ENCODE peak calls at places on chromosomes 3 and 15, in six cellular contexts. F is suprapubic skin, C is lung, P is mesendoderm, Z is tibial artery, E is body of pancreas. N is an unnamed sample. For H3K27me3, the result is how much of the 10 kb centered on the place peaks cover.

GRCh38 chr3:134093906-134094305 is 64.2 kb upstream of the SLCO2A1 start:
- DNase-seq in F (no peak), C (no peak), P (no peak), Z (no peak), E (no peak), N (no peak)

GRCh38 chr3:100630664-100631063 is 21.3 kb downstream of the ADGRG7 start:
- DNase-seq in F (no peak), C (no peak), P (peak), Z (no peak), E (no peak), N (no peak)

GRCh38 chr3:55518451-55518850 is 31.3 kb upstream of the WNT5A start:
- DNase-seq in F (no peak), C (no peak), P (no peak), Z (no peak), E (no peak), N (no peak)

GRCh38 chr3:89380006-89380405 is 272.6 kb downstream of the EPHA3 start:
- DNase-seq in F (no peak), C (no peak), P (no peak), Z (no peak), E (no peak), N (no peak)

GRCh38 chr15:31268911-31269784 is 57.5 kb upstream of the KLF13 start:
- DNase-seq in F (peak), C (peak), P (no peak), Z (peak), E (no peak), N (peak)

GRCh38 chr15:25863067-25863967 is at the start of gene ATP10A:
- DNase-seq in F (no peak), C (no peak), P (peak), Z (peak), E (no peak), N (no peak)

GRCh38 chr3:188635258-188636038 is 481.5 kb downstream of the LPP start:
- DNase-seq in F (no peak), C (no peak), P (peak), Z (no peak), E (no peak), N (no peak)

GRCh38 chr15:78182336-78182700 is 33.2 kb downstream of the IDH3A start:
- DNase-seq in F (no peak), C (no peak), P (no peak), Z (no peak), E (no peak), N (peak)

GRCh38 chr3:197465996-197466549 is 89.7 kb downstream of the BDH1 start:
- DNase-seq in F (no peak), C (no peak), P (no peak), Z (no peak), E (peak), N (no peak)

GRCh38 chr3:46901591-46902187 is 24.2 kb downstream of the PTH1R start:
- DNase-seq in F (no peak), C (no peak), P (no peak), Z (peak), E (no peak), N (peak)

GRCh38 chr3:83934208-83935150 is 1024.3 kb upstream of the CADM2 start:
- DNase-seq in F (no peak), C (no peak), P (peak), Z (no peak), E (no peak), N (peak)

DNA sequence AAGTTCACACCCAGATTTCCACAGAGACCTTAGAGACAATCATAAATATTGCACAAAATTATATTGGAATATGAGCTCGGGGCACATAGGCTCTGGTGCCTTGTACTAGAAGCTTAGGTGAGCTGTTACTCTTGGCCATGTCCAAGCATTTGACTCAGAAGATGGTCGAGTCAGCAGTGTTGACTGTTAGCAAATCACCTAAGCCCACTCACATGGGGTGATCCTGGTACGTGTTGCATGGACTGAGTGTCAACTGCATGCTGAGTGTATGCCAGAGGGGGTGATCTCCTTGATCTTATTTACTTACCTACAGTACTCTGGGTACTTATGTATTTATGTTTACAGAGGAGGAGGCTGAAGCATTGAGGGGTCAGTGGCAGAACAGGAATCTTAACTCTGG is 14.0 kb downstream of the SMAD3 start:
- DNase-seq in F (no peak), C (no peak), P (no peak), Z (no peak), E (no peak), N (no peak)
- H3K4me3 ChIP-seq in F (no peak), C (no peak), P (no peak), Z (no peak), E (no peak), N (no peak)

GRCh38 chr3:194137314-194138097 is 1.6 kb downstream of the HES1 start:
- DNase-seq in F (peak), C (peak), P (peak), Z (peak), E (peak), N (no peak)

GRCh38 chr3:194138732-194139084 is 2.8 kb downstream of the HES1 start:
- DNase-seq in F (no peak), C (no peak), P (no peak), Z (no peak), E (no peak), N (no peak)

GRCh38 chr3:194139085-194139976 is 3.4 kb downstream of the HES1 start:
- DNase-seq in F (no peak), C (no peak), P (peak), Z (no peak), E (peak), N (peak)

GRCh38 chr3:194136519-194137313 is 768 bp downstream of the HES1 start:
- DNase-seq in F (peak), C (peak), P (peak), Z (peak), E (peak), N (no peak)

DNA sequence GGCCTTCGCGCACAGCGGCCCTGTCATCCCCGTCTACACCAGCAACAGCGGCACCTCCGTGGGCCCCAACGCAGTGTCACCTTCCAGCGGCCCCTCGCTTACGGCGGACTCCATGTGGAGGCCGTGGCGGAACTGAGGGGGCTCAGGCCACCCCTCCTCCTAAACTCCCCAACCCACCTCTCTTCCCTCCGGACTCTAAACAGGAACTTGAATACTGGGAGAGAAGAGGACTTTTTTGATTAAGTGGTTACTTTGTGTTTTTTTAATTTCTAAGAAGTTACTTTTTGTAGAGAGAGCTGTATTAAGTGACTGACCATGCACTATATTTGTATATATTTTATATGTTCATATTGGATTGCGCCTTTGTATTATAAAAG is 2.1 kb downstream of the HES1 start:
- DNase-seq in F (peak), C (no peak), P (no peak), Z (no peak), E (no peak), N (no peak)
- H3K27me3 ChIP-seq in F (under half), C (under half), P (under half), Z (under half), E (under half), N (under half)

GRCh38 chr3:169666079-169666436 is 2.5 kb upstream of the MECOM start:
- DNase-seq in F (no peak), C (no peak), P (no peak), Z (no peak), E (peak), N (no peak)
- H3K4me3 ChIP-seq in F (no peak), C (no peak), P (no peak), Z (no peak), E (no peak), N (no peak)

GRCh38 chr15:93049233-93049632 is 39.8 kb downstream of the RGMA start:
- DNase-seq in F (no peak), C (no peak), P (no peak), Z (no peak), E (no peak), N (no peak)

GRCh38 chr15:93050648-93051047 is 38.4 kb downstream of the RGMA start:
- DNase-seq in F (no peak), C (no peak), P (no peak), Z (no peak), E (no peak), N (no peak)

GRCh38 chr15:93049914-93050534 is 39.0 kb downstream of the RGMA start:
- DNase-seq in F (no peak), C (peak), P (no peak), Z (no peak), E (no peak), N (no peak)

GRCh38 chr15:93052090-93052892 is 36.7 kb downstream of the RGMA start:
- DNase-seq in F (no peak), C (no peak), P (no peak), Z (no peak), E (no peak), N (no peak)

DNA sequence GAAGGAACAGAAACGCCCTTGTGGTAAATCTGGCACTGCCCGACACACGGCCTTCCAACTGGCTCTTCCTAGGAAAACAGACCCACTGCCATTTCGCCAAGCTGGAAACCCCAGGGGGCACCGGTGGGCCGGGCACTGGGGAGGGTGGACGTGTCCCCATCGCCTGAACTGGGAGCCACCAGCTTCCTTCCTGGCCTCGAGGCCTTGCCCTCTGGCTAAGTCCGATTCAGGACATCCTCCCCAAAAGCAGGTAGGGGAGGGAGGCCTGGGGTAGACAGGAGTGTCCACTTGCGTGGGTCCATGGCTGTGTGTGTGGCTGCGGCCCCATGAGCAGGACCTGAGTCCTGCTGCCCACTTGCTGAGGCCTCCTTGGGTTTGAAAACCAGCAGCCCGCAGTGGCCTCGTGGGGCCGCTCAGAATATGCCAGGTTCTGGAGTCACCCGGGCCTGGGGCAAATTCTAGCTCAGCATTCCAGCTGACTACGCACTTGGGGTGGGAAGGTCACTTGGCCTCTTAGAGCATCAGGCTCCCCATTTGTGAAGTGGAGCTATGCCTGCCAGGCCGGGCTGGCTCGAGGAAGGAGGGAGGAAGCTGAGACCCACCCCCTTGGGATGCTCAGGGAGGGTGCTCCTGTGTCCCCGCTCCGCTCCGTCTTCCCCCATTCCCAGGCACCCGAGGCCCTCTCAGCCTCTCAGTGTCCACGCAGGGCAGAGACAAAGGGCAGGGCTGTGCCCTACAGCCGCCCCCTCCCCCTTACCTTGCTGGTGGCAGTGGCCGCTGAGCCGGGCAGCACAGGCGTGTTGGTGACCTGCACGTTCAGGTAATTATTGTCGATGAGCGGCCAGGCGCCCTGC is 37.5 kb downstream of the RGMA start:
- DNase-seq in F (no peak), C (no peak), P (no peak), Z (no peak), E (no peak), N (no peak)
- H3K27me3 ChIP-seq in F (under half), C (under half), P (under half), Z (under half), E (under half), N (under half)

DNA sequence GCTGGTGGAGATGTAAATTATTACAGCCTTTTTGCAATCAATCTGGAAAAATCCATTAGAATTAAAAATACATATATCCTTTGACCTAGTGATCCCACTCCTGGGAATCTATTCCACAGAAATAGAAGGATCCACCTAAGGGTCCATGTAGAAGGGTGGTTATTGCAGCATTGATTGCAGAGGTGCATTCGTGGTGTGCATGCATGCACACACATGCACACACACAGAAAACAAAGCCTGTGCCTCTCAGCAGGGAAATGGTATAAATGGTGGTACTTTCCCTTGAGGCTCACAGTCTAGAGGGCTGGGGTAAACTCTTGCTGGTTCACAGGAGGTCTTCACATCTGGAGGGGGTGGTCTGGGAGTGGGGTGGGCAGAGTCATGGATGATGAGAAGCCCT is 19.4 kb upstream of the ADPGK start:
- DNase-seq in F (no peak), C (no peak), P (no peak), Z (no peak), E (no peak), N (no peak)
- H3K4me3 ChIP-seq in F (no peak), C (no peak), P (no peak), Z (no peak), E (no peak), N (no peak)

GRCh38 chr15:37594431-37594830 is 340.0 kb upstream of the TMCO5A start:
- DNase-seq in F (no peak), C (no peak), P (no peak), Z (no peak), E (no peak), N (no peak)

DNA sequence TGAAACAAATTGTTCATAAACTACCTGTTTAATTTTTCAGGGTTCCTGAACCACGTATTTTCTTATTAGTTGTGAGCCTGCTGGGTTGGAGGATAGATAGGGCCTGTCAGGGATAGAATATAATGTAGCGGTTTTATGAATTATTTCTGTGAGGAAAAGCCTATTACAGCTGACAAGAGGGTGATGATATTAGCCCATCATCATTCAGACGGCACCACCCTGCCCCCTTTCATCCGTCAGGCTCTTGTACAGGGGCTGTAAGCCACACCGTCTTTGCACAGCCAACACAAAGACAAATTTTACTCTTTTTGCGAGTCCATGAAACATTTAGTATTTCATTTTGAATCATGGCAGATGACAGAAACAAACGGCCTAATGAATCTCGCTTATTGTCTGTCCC is 335.3 kb upstream of the TMCO5A start:
- DNase-seq in F (no peak), C (no peak), P (no peak), Z (no peak), E (no peak), N (no peak)
- H3K27me3 ChIP-seq in F (under half), C (under half), P (under half), Z (under half), E (under half), N (half or more)

GRCh38 chr3:57855281-57855680 is 99.2 kb downstream of the SLMAP start:
- DNase-seq in F (no peak), C (no peak), P (no peak), Z (no peak), E (no peak), N (no peak)
- H3K4me3 ChIP-seq in F (no peak), C (no peak), P (no peak), Z (no peak), E (no peak), N (no peak)

GRCh38 chr3:118972974-118973373 is 61.7 kb downstream of the IGSF11 start:
- DNase-seq in F (no peak), C (no peak), P (no peak), Z (no peak), E (no peak), N (no peak)
- H3K27me3 ChIP-seq in F (under half), C (under half), P (under half), Z (under half), E (under half), N (under half)

GRCh38 chr3:40169983-40170382 is 139.5 kb upstream of the EIF1B start:
- DNase-seq in F (no peak), C (peak), P (no peak), Z (no peak), E (no peak), N (no peak)
- H3K4me3 ChIP-seq in F (no peak), C (no peak), P (no peak), Z (no peak), E (no peak), N (no peak)